ENCODE peak calls at places on chromosome 4, in six cellular contexts. One of them, this sample, is unnamed. For H3K36me3 and H3K4me1, the result is how much of the 10 kb centered on the place peaks cover.

GRCh38 chr4:81839347-81840042 is 367.8 kb upstream of the RASGEF1B start:
- DNase-seq in OCI-LY7: no peak
- DNase-seq in stomach: no peak
- DNase-seq in sigmoid colon: no peak
- DNase-seq in fibroblast of lung: no peak
- DNase-seq in colonic mucosa: no peak
- DNase-seq in this sample: no peak

GRCh38 chr4:57190651-57191481 is 80.7 kb upstream of the IGFBP7 start:
- DNase-seq in fibroblast of lung: peak
- DNase-seq in OCI-LY7: peak
- DNase-seq in colonic mucosa: peak
- DNase-seq in sigmoid colon: no peak
- DNase-seq in stomach: no peak
- DNase-seq in this sample: peak

GRCh38 chr4:114281561-114281960 is 302.1 kb upstream of the ARSJ start:
- DNase-seq in OCI-LY7: no peak
- DNase-seq in fibroblast of lung: peak
- DNase-seq in stomach: no peak
- DNase-seq in colonic mucosa: no peak
- DNase-seq in sigmoid colon: no peak
- DNase-seq in this sample: no peak

GRCh38 chr4:185895866-185896265 is 83.9 kb upstream of the SORBS2 start:
- DNase-seq in stomach: no peak
- DNase-seq in fibroblast of lung: no peak
- DNase-seq in colonic mucosa: no peak
- DNase-seq in OCI-LY7: no peak
- DNase-seq in sigmoid colon: no peak
- DNase-seq in this sample: no peak

GRCh38 chr4:128385683-128386304 is 98.2 kb upstream of the PGRMC2 start:
- DNase-seq in colonic mucosa: no peak
- DNase-seq in sigmoid colon: no peak
- DNase-seq in OCI-LY7: no peak
- DNase-seq in stomach: no peak
- DNase-seq in fibroblast of lung: peak
- DNase-seq in this sample: no peak

GRCh38 chr4:22510750-22511149 is 5.1 kb downstream of the ADGRA3 start:
- DNase-seq in OCI-LY7: no peak
- DNase-seq in fibroblast of lung: no peak
- DNase-seq in stomach: no peak
- DNase-seq in sigmoid colon: no peak
- DNase-seq in colonic mucosa: no peak
- DNase-seq in this sample: no peak

GRCh38 chr4:167210166-167210565 is 24.1 kb downstream of the SPOCK3 start:
- DNase-seq in stomach: no peak
- DNase-seq in OCI-LY7: no peak
- DNase-seq in sigmoid colon: no peak
- DNase-seq in colonic mucosa: no peak
- DNase-seq in fibroblast of lung: no peak
- DNase-seq in this sample: no peak

GRCh38 chr4:107219681-107220080 is 183.6 kb upstream of the DKK2 start:
- DNase-seq in fibroblast of lung: no peak
- DNase-seq in colonic mucosa: no peak
- DNase-seq in stomach: no peak
- DNase-seq in OCI-LY7: no peak
- DNase-seq in sigmoid colon: no peak
- DNase-seq in this sample: no peak

GRCh38 chr4:150072906-150073714 is 5.1 kb upstream of the DCLK2 start:
- DNase-seq in colonic mucosa: no peak
- DNase-seq in stomach: no peak
- DNase-seq in OCI-LY7: no peak
- DNase-seq in fibroblast of lung: peak
- DNase-seq in sigmoid colon: no peak
- DNase-seq in this sample: no peak

GRCh38 chr4:80017125-80017854 is 55.7 kb downstream of the ANTXR2 start:
- DNase-seq in sigmoid colon: no peak
- DNase-seq in fibroblast of lung: peak
- DNase-seq in colonic mucosa: no peak
- DNase-seq in OCI-LY7: no peak
- DNase-seq in stomach: no peak
- DNase-seq in this sample: no peak

GRCh38 chr4:142596595-142596994 is 249.5 kb downstream of the INPP4B start:
- DNase-seq in fibroblast of lung: no peak
- DNase-seq in stomach: no peak
- DNase-seq in sigmoid colon: no peak
- DNase-seq in colonic mucosa: no peak
- DNase-seq in OCI-LY7: no peak
- DNase-seq in this sample: no peak

GRCh38 chr4:167234388-167234881 is at the start of gene SPOCK3:
- DNase-seq in colonic mucosa: no peak
- DNase-seq in OCI-LY7: no peak
- DNase-seq in fibroblast of lung: peak
- DNase-seq in stomach: peak
- DNase-seq in sigmoid colon: no peak
- DNase-seq in this sample: peak

DNA sequence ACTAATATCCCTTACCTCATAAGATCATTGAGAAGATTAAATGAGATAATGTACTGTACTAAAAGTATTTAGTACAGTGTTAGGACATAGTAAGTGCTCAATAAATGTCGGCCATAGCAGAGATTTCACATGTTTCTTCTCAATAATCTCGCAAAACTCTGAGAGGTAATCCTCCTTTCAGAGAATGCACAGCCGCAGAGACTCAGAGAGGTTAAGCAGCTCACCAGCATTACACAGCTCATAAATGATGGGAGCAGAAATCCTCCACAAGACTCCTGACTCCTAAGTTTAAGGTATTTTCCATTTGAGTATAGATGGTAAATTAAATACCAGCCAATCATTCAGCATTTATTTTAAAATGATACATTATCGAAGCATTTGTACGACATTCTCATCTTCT is 34.6 kb downstream of the FAM114A1 start:
- DNase-seq in OCI-LY7: no peak
- DNase-seq in fibroblast of lung: no peak
- DNase-seq in colonic mucosa: no peak
- DNase-seq in sigmoid colon: no peak
- DNase-seq in stomach: no peak
- DNase-seq in this sample: no peak
- H3K36me3 ChIP-seq in OCI-LY7: under half
- H3K36me3 ChIP-seq in fibroblast of lung: under half
- H3K36me3 ChIP-seq in colonic mucosa: under half
- H3K36me3 ChIP-seq in sigmoid colon: under half
- H3K36me3 ChIP-seq in stomach: under half
- H3K36me3 ChIP-seq in this sample: under half

GRCh38 chr4:1297023-1297395 is 7.3 kb downstream of the MAEA start:
- DNase-seq in stomach: no peak
- DNase-seq in sigmoid colon: no peak
- DNase-seq in fibroblast of lung: no peak
- DNase-seq in OCI-LY7: no peak
- DNase-seq in colonic mucosa: no peak
- DNase-seq in this sample: no peak
- H3K4me1 ChIP-seq in stomach: half or more
- H3K4me1 ChIP-seq in sigmoid colon: under half
- H3K4me1 ChIP-seq in fibroblast of lung: under half
- H3K4me1 ChIP-seq in OCI-LY7: under half
- H3K4me1 ChIP-seq in colonic mucosa: under half
- H3K4me1 ChIP-seq in this sample: under half

GRCh38 chr4:1841201-1841885 is 14.6 kb downstream of the LETM1 start:
- DNase-seq in stomach: no peak
- DNase-seq in fibroblast of lung: no peak
- DNase-seq in colonic mucosa: no peak
- DNase-seq in OCI-LY7: no peak
- DNase-seq in sigmoid colon: no peak
- DNase-seq in this sample: no peak
- H3K36me3 ChIP-seq in stomach: half or more
- H3K36me3 ChIP-seq in fibroblast of lung: under half
- H3K36me3 ChIP-seq in colonic mucosa: under half
- H3K36me3 ChIP-seq in OCI-LY7: half or more
- H3K36me3 ChIP-seq in sigmoid colon: half or more
- H3K36me3 ChIP-seq in this sample: under half

DNA sequence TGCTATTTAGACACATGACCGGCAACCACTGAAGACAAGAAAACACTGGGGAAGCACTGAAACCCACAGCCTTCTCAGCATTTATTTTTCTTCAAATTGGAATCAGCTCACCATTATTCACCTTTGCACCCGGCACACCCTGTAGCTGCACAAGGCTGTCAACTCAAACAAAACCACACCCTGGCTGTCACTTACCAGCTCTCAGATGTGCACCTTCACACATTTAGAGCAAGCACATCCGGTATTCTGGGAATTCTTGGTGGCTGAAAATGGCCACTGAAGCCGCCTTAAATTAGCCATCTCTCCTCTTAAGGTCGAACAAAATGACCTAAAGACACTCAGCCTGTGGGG is 5.9 kb downstream of the ZFYVE28 start:
- DNase-seq in fibroblast of lung: no peak
- DNase-seq in colonic mucosa: peak
- DNase-seq in OCI-LY7: peak
- DNase-seq in sigmoid colon: no peak
- DNase-seq in stomach: peak
- DNase-seq in this sample: peak
- H3K4me1 ChIP-seq in fibroblast of lung: under half
- H3K4me1 ChIP-seq in colonic mucosa: under half
- H3K4me1 ChIP-seq in OCI-LY7: under half
- H3K4me1 ChIP-seq in sigmoid colon: under half
- H3K4me1 ChIP-seq in stomach: under half
- H3K4me1 ChIP-seq in this sample: under half

GRCh38 chr4:112592717-112593116 is 44.0 kb downstream of the ZGRF1 start:
- DNase-seq in sigmoid colon: no peak
- DNase-seq in stomach: no peak
- DNase-seq in OCI-LY7: no peak
- DNase-seq in fibroblast of lung: no peak
- DNase-seq in colonic mucosa: no peak
- DNase-seq in this sample: no peak

GRCh38 chr4:112593438-112594133 is 43.1 kb downstream of the ZGRF1 start:
- DNase-seq in sigmoid colon: no peak
- DNase-seq in OCI-LY7: no peak
- DNase-seq in colonic mucosa: no peak
- DNase-seq in stomach: no peak
- DNase-seq in fibroblast of lung: no peak
- DNase-seq in this sample: no peak

GRCh38 chr4:112591593-112591992 is 45.1 kb downstream of the ZGRF1 start:
- DNase-seq in fibroblast of lung: no peak
- DNase-seq in colonic mucosa: no peak
- DNase-seq in sigmoid colon: no peak
- DNase-seq in stomach: no peak
- DNase-seq in OCI-LY7: no peak
- DNase-seq in this sample: no peak

GRCh38 chr4:112585977-112586736 is 50.6 kb downstream of the ZGRF1 start:
- DNase-seq in fibroblast of lung: no peak
- DNase-seq in OCI-LY7: no peak
- DNase-seq in stomach: no peak
- DNase-seq in colonic mucosa: no peak
- DNase-seq in sigmoid colon: no peak
- DNase-seq in this sample: no peak

GRCh38 chr4:112589207-112589606 is 47.5 kb downstream of the ZGRF1 start:
- DNase-seq in fibroblast of lung: peak
- DNase-seq in sigmoid colon: no peak
- DNase-seq in colonic mucosa: no peak
- DNase-seq in stomach: no peak
- DNase-seq in OCI-LY7: no peak
- DNase-seq in this sample: no peak
- H3K36me3 ChIP-seq in fibroblast of lung: under half
- H3K36me3 ChIP-seq in sigmoid colon: under half
- H3K36me3 ChIP-seq in colonic mucosa: under half
- H3K36me3 ChIP-seq in stomach: under half
- H3K36me3 ChIP-seq in OCI-LY7: half or more
- H3K36me3 ChIP-seq in this sample: under half

DNA sequence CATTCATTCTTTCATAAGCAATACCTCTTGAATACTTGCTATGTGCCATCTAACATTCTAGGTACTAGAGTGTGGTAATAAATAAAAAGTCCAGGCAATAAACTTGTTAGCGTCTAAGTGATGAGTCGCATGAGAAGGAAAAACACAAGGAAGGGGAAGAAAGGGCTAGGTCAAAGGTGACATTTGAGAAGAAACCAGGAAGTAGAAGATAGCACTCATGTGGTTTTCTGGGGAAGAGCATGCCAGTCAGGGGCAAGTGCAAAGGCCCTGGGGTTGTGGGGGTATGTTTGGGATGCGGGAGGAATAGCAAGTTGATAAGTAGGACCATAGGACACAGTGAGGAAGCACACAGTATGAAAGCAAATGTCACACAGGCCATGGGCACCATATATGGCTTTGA is 157.0 kb downstream of the TSPAN5 start:
- DNase-seq in stomach: no peak
- DNase-seq in OCI-LY7: no peak
- DNase-seq in colonic mucosa: no peak
- DNase-seq in sigmoid colon: no peak
- DNase-seq in fibroblast of lung: no peak
- DNase-seq in this sample: no peak
- H3K4me1 ChIP-seq in stomach: under half
- H3K4me1 ChIP-seq in OCI-LY7: under half
- H3K4me1 ChIP-seq in colonic mucosa: under half
- H3K4me1 ChIP-seq in sigmoid colon: under half
- H3K4me1 ChIP-seq in fibroblast of lung: under half
- H3K4me1 ChIP-seq in this sample: under half

This sample was measured in Caco-2.